ENCODE peak calls at places on chromosome 2, in nine cellular contexts. U is prostate gland, A is cardiac muscle cell, Z is HFF-Myc, Y is GM13976, F is body of pancreas, Q is IMR-90, K is psoas muscle, C is upper lobe of left lung. R is an unnamed sample.

GRCh38 chr2:27237341-27237945 is 20.3 kb downstream of the CAD start:
- DNase-seq in F (no peak), U (no peak), A (no peak), Y (no peak), C (no peak), Q (no peak), K (peak), Z (no peak), R (no peak)

GRCh38 chr2:55010149-55010591 is 40.1 kb downstream of the RTN4 start:
- DNase-seq in U (peak), K (peak), Q (peak), C (no peak), Y (peak), F (peak), Z (peak), A (no peak), R (peak)

GRCh38 chr2:774436-774835 is 97.2 kb upstream of the TMEM18 start:
- DNase-seq in Q (no peak), Y (no peak), C (no peak), K (no peak), F (no peak), U (no peak), Z (no peak), A (no peak), R (no peak)

GRCh38 chr2:113142290-113142689 is 14.9 kb downstream of the IL1RN start:
- DNase-seq in K (no peak), Y (no peak), U (no peak), Z (no peak), C (no peak), F (no peak), Q (no peak), A (no peak), R (no peak)

GRCh38 chr2:130336877-130337734 is 5.6 kb upstream of the IMP4 start:
- DNase-seq in Y (peak), A (peak), C (peak), F (peak), Q (peak), K (peak), U (peak), Z (no peak), R (peak)

GRCh38 chr2:191976436-191976835 is 129.5 kb upstream of the CAVIN2 start:
- DNase-seq in U (no peak), A (no peak), F (no peak), C (no peak), Y (no peak), K (no peak), Z (peak), Q (peak), R (no peak)

GRCh38 chr2:73998451-73998850 is 13.7 kb downstream of the TET3 start:
- DNase-seq in A (no peak), Y (no peak), F (no peak), C (no peak), K (no peak), Q (no peak), Z (no peak), U (no peak), R (peak)

GRCh38 chr2:105403785-105404698 is 5.2 kb upstream of the FHL2 start:
- DNase-seq in K (peak), C (no peak), U (peak), A (no peak), F (no peak), Z (no peak), Y (no peak), Q (peak), R (no peak)

GRCh38 chr2:54570925-54571694 is 115.0 kb downstream of the SPTBN1 start:
- DNase-seq in A (peak), Y (peak), Z (no peak), U (no peak), C (no peak), F (peak), Q (peak), K (no peak), R (peak)

GRCh38 chr2:172270278-172271079 is 156.9 kb upstream of the ITGA6 start:
- DNase-seq in K (no peak), Y (no peak), C (no peak), F (peak), A (no peak), Z (no peak), Q (peak), U (peak), R (no peak)

GRCh38 chr2:159459279-159459678 is 157.1 kb downstream of the BAZ2B start:
- DNase-seq in A (no peak), Z (no peak), U (no peak), F (no peak), K (no peak), Y (no peak), C (no peak), Q (peak), R (no peak)

GRCh38 chr2:27980242-27980641 is 89.7 kb downstream of the BABAM2 start:
- DNase-seq in C (no peak), U (no peak), Z (no peak), Y (no peak), K (no peak), F (no peak), A (no peak), Q (no peak), R (no peak)

GRCh38 chr2:241546771-241547498 is 11.6 kb upstream of the BOK start:
- DNase-seq in F (no peak), Z (no peak), Q (peak), U (no peak), K (peak), C (peak), Y (no peak), A (peak), R (no peak)

GRCh38 chr2:19772981-19773380 is 128.8 kb downstream of the TTC32 start:
- DNase-seq in C (no peak), U (no peak), K (no peak), F (no peak), A (no peak), Q (peak), Z (no peak), Y (no peak), R (no peak)

DNA sequence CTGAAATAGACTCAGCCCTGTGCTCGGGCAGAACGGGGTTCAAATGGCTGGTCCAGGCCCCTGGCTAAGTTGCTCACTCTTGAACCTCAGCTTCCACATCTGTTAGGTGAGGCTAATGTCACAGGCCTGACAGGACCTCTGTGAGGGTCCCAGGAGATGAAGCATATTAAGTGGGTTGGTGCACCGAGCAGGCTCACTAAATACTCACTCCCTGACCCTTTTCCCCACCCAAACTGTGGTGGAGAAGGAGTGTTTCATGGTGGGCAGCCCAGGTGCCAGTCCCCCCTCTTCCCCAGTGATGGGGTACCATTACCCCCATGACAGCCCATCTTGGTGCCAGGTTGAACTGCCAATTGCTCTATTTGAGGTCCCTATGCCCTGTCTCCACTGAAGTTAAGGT is 286.0 kb downstream of the MYCN start:
- DNase-seq in K (no peak), Z (no peak), F (no peak), Y (no peak), A (no peak), U (no peak), Q (no peak), C (no peak), R (no peak)
- TF ChIP-seq CTCF in K (no peak), Z (no peak), F (no peak), Y (no peak), A (no peak), U (no peak), Q (no peak), C (no peak), R (no peak)

GRCh38 chr2:53202063-53202462 is 565.5 kb upstream of the CHAC2 start:
- DNase-seq in Y (no peak), U (peak), C (no peak), Z (peak), A (peak), K (no peak), F (peak), Q (peak), R (no peak)
- TF ChIP-seq CTCF in Y (no peak), U (no peak), C (peak), Z (peak), A (no peak), K (no peak), F (peak), Q (peak), R (no peak)

GRCh38 chr2:46353509-46353908 is 56.3 kb downstream of the EPAS1 start:
- DNase-seq in U (no peak), Z (no peak), F (peak), C (no peak), A (no peak), K (no peak), Q (no peak), Y (no peak), R (no peak)

GRCh38 chr2:46355756-46356155 is 58.5 kb downstream of the EPAS1 start:
- DNase-seq in Q (no peak), Z (no peak), A (no peak), Y (no peak), F (no peak), U (no peak), C (no peak), K (no peak), R (no peak)

GRCh38 chr2:46351388-46352141 is 54.4 kb downstream of the EPAS1 start:
- DNase-seq in F (peak), K (no peak), C (no peak), Z (no peak), A (no peak), Y (no peak), U (no peak), Q (no peak), R (no peak)

GRCh38 chr2:46350030-46350699 is 53.0 kb downstream of the EPAS1 start:
- DNase-seq in U (no peak), F (no peak), K (no peak), C (no peak), Y (no peak), A (no peak), Q (no peak), Z (no peak), R (no peak)

GRCh38 chr2:46352621-46353020 is 55.4 kb downstream of the EPAS1 start:
- DNase-seq in Z (no peak), Q (no peak), Y (no peak), A (no peak), K (no peak), U (no peak), C (peak), F (no peak), R (peak)
- TF ChIP-seq CTCF in Z (no peak), Q (no peak), Y (no peak), A (peak), K (peak), U (no peak), C (no peak), F (no peak), R (no peak)

DNA sequence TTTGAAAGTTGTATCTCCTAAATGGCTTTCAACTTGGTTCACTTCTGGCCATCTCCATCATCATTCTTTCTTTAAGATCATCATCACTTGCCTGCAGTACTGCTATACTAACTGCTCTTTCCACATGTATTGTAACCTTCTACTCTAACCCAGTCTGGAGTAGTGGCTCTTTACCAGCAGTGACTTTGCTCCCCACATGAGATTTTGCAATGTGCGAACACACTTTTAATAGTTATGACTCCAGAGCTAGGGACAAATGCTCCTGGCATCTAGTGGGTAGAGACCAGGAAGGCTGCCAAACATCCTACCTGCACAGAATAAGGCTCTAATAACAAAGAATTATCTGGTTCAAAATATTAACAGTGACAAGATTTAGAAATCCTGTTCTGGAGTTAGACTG is 243.8 kb downstream of the XIRP2 start:
- DNase-seq in K (no peak), Q (no peak), A (no peak), Y (no peak), U (no peak), Z (no peak), C (no peak), F (no peak), R (no peak)
- TF ChIP-seq CTCF in K (no peak), Q (no peak), A (no peak), Y (no peak), U (no peak), Z (no peak), C (no peak), F (no peak), R (no peak)

DNA sequence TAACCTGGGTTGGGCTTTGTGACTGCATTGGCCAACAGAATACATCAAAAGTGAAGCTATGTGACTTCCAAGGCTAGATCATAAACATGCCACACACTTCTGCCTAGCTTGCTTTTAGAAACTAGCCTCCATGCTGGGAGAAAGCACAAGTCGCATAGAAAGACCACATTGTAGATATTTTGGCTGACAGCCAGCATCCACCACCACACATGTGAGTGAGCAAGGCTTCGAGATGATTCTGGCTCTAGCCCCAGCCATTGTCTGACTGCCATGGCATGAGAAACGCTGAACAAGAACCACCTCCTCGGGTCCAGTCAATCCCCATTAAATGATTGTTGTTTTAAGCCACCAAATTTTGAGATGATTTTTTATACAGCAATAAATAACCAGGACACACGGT is 66.8 kb upstream of the STPG4 start:
- DNase-seq in Y (no peak), Q (peak), A (no peak), K (no peak), F (no peak), U (no peak), Z (no peak), C (no peak), R (no peak)
- TF ChIP-seq CTCF in Y (no peak), Q (no peak), A (no peak), K (no peak), F (no peak), U (no peak), Z (no peak), C (no peak), R (no peak)

GRCh38 chr2:215697496-215697895 is 261.6 kb upstream of the FN1 start:
- DNase-seq in Q (no peak), Z (no peak), Y (no peak), C (no peak), F (no peak), K (no peak), U (no peak), A (no peak), R (no peak)

GRCh38 chr2:215696998-215697397 is 261.1 kb upstream of the FN1 start:
- DNase-seq in U (no peak), F (peak), Z (no peak), A (no peak), C (no peak), K (no peak), Y (no peak), Q (no peak), R (no peak)

GRCh38 chr2:215693269-215693998 is 257.6 kb upstream of the FN1 start:
- DNase-seq in A (no peak), K (no peak), F (no peak), Y (no peak), C (no peak), Z (no peak), Q (peak), U (no peak), R (no peak)

GRCh38 chr2:215693999-215694356 is 258.1 kb upstream of the FN1 start:
- DNase-seq in Y (no peak), A (no peak), C (no peak), F (no peak), U (no peak), K (no peak), Z (no peak), Q (no peak), R (no peak)

GRCh38 chr2:215695876-215696275 is 260.0 kb upstream of the FN1 start:
- DNase-seq in F (no peak), Q (peak), C (no peak), Z (no peak), Y (no peak), A (no peak), U (no peak), K (no peak), R (no peak)
- TF ChIP-seq CTCF in F (no peak), Q (no peak), C (no peak), Z (no peak), Y (no peak), A (no peak), U (no peak), K (no peak), R (no peak)

GRCh38 chr2:196759378-196759706 is 40.1 kb downstream of the GTF3C3 start:
- DNase-seq in F (no peak), C (no peak), Q (peak), Y (no peak), A (no peak), Z (no peak), K (no peak), U (no peak), R (no peak)

GRCh38 chr2:196758474-196759377 is 40.8 kb downstream of the GTF3C3 start:
- DNase-seq in U (no peak), Q (peak), A (no peak), Y (no peak), Z (no peak), K (no peak), F (no peak), C (no peak), R (no peak)
- TF ChIP-seq CTCF in U (no peak), Q (peak), A (peak), Y (no peak), Z (no peak), K (peak), F (no peak), C (no peak), R (peak)

GRCh38 chr2:65729246-65729645 is 296.8 kb upstream of the SPRED2 start:
- DNase-seq in C (no peak), Z (no peak), K (no peak), Y (no peak), A (no peak), Q (no peak), U (no peak), F (no peak), R (no peak)

GRCh38 chr2:65730186-65730585 is 297.8 kb upstream of the SPRED2 start:
- DNase-seq in Y (no peak), A (no peak), U (no peak), Z (no peak), K (no peak), C (no peak), Q (no peak), F (no peak), R (no peak)

GRCh38 chr2:65724752-65725151 is 292.4 kb upstream of the SPRED2 start:
- DNase-seq in Y (no peak), U (no peak), K (no peak), F (peak), C (no peak), Z (no peak), A (no peak), Q (no peak), R (no peak)

GRCh38 chr2:65731476-65731875 is 299.1 kb upstream of the SPRED2 start:
- DNase-seq in U (no peak), K (no peak), Z (no peak), F (no peak), Q (no peak), A (no peak), Y (no peak), C (no peak), R (no peak)

DNA sequence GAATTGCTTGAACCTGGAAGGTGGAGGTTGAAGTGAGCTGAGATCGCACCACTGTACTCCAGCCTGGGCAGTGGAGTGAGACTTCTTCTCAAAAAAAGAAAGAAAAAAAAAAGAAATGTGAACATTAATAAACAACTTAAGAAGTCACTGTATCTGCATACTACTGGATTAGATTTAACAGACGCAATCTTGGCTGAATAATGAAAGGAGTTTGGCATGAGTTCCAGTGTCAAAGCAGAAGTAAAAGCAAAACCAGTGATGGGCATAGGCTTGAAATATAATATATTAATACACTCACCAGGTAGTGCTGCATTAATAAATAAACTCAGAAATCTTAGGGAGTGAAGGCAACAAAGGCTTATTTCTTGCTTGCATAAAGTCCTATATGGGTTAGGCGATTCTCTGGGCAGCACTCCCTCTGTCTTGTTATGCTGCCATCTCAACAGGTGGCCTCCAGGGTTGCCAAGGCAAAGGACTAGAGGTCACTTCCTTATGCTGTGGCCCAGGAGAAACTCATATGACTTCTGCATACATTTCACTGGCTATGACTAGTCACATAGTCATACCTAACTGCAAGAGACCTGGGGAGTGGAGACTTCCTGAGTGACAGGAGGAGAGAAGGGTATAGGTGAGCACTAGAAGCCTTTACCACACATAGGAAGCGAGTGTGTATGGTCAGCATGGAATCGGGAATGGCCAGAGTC is 296.2 kb upstream of the SPRED2 start:
- DNase-seq in F (peak), Z (no peak), Y (no peak), Q (no peak), C (no peak), A (no peak), K (peak), U (no peak), R (no peak)
- TF ChIP-seq CTCF in F (no peak), Z (no peak), Y (no peak), Q (no peak), C (no peak), A (no peak), K (no peak), U (no peak), R (no peak)

GRCh38 chr2:204026294-204026693 is 89.7 kb downstream of the ICOS start:
- DNase-seq in Y (no peak), Z (no peak), F (no peak), K (no peak), C (no peak), Q (no peak), A (no peak), U (no peak), R (no peak)
- TF ChIP-seq CTCF in Y (no peak), Z (peak), F (no peak), K (no peak), C (no peak), Q (no peak), A (peak), U (no peak), R (no peak)

GRCh38 chr2:66013456-66013855 is 421.5 kb upstream of the MEIS1 start:
- DNase-seq in C (no peak), Q (no peak), Y (no peak), A (no peak), Z (no peak), U (no peak), F (no peak), K (no peak), R (no peak)
- TF ChIP-seq CTCF in C (no peak), Q (peak), Y (no peak), A (no peak), Z (peak), U (no peak), F (no peak), K (peak), R (no peak)

R was measured in B cell.